ENCODE peak calls at places on chromosomes 1 and 21, in eight cellular contexts. X, C, Q, J, V, Y, T and L are unnamed samples.

GRCh38 chr1:61139324-61140055 is 57.1 kb downstream of the NFIA start:
- DNase-seq in Q (no peak), V (peak), Y (no peak), C (no peak), T (no peak), X (no peak), J (no peak), L (no peak)

GRCh38 chr1:17234405-17234804 is 14.5 kb upstream of the PADI3 start:
- DNase-seq in X (no peak), C (no peak), T (no peak), Y (no peak), J (no peak), Q (no peak), V (no peak), L (no peak)

GRCh38 chr1:16231331-16232315 is 5.4 kb downstream of the CPLANE2 start:
- DNase-seq in T (no peak), X (no peak), V (no peak), J (no peak), Q (no peak), Y (no peak), C (no peak), L (no peak)

GRCh38 chr1:228038387-228039005 is 31.7 kb downstream of the WNT3A start:
- DNase-seq in C (no peak), T (no peak), J (no peak), Q (no peak), X (no peak), Y (no peak), V (no peak), L (no peak)

GRCh38 chr1:80973101-80973500 is 827.6 kb upstream of the ADGRL2 start:
- DNase-seq in T (no peak), X (no peak), C (no peak), J (no peak), Q (no peak), V (no peak), Y (no peak), L (no peak)

GRCh38 chr1:218658899-218659298 is 313.8 kb downstream of the TGFB2 start:
- DNase-seq in V (peak), Y (no peak), C (no peak), T (no peak), J (no peak), Q (no peak), X (no peak), L (no peak)

GRCh38 chr21:35649186-35649585 is 411.1 kb downstream of the SETD4 start:
- DNase-seq in T (peak), Q (no peak), X (no peak), Y (no peak), V (peak), C (no peak), J (no peak), L (no peak)

GRCh38 chr1:12095822-12096263 is 32.7 kb downstream of the TNFRSF8 start:
- DNase-seq in C (no peak), T (no peak), Y (no peak), Q (peak), J (no peak), V (peak), X (no peak), L (no peak)

GRCh38 chr21:44947930-44948331 is 8.1 kb downstream of the SLX9 start:
- DNase-seq in C (no peak), J (no peak), T (peak), X (no peak), V (no peak), Y (no peak), Q (no peak), L (no peak)

GRCh38 chr21:36079010-36079649 is 9.3 kb downstream of the CBR1 start:
- DNase-seq in J (no peak), Q (no peak), C (no peak), X (no peak), Y (peak), V (no peak), T (no peak), L (no peak)

GRCh38 chr1:215970406-215970805 is 403.3 kb downstream of the KCTD3 start:
- DNase-seq in Y (no peak), T (no peak), V (peak), C (no peak), J (no peak), X (no peak), Q (no peak), L (no peak)